ENCODE peak calls at places on chromosomes 7 and 10, in four cellular contexts. D, X, Z and G are unnamed samples.
A peak's percentile ranks its signal among the peaks of the same experiment; 100 is the strongest.

GRCh38 chr7:74197449-74198108 is 12.2 kb upstream of the LAT2 start:
- DNase-seq in Z (peak; percentile 25), X (no peak), D (no peak), G (no peak)

GRCh38 chr7:42492895-42493294 is 255.9 kb upstream of the GLI3 start:
- DNase-seq in X (no peak), Z (no peak), D (no peak), G (no peak)

GRCh38 chr7:157622408-157623221 is 285.8 kb downstream of the DNAJB6 start:
- DNase-seq in Z (no peak), D (no peak), X (no peak), G (no peak)

GRCh38 chr10:36489928-36490279 is 635.5 kb upstream of the ANKRD30A start:
- DNase-seq in Z (no peak), X (no peak), D (peak; percentile 44), G (no peak)

GRCh38 chr7:144606231-144606630 is 202.7 kb upstream of the NOBOX start:
- DNase-seq in Z (no peak), X (no peak), D (no peak), G (no peak)

GRCh38 chr10:12943425-12943824 is 58.1 kb downstream of the CCDC3 start:
- DNase-seq in Z (no peak), D (no peak), X (peak; percentile 43), G (no peak)

GRCh38 chr10:78925800-78926319 is 142.9 kb upstream of the ZMIZ1 start:
- DNase-seq in Z (no peak), D (peak; percentile 88), X (no peak), G (no peak)

GRCh38 chr10:97025613-97026242 is 160.0 kb downstream of the SLIT1 start:
- DNase-seq in Z (peak; percentile 35), X (peak; percentile 76), D (no peak), G (peak; percentile 51)

GRCh38 chr7:151250181-151251095 is 1.9 kb upstream of the SMARCD3 start:
- DNase-seq in X (no peak), D (no peak), Z (no peak), G (no peak)

GRCh38 chr7:49111706-49112105 is 187.4 kb downstream of the CDC14C start:
- DNase-seq in D (no peak), Z (no peak), X (no peak), G (no peak)

GRCh38 chr7:43954524-43955228 is 28.4 kb downstream of the UBE2D4 start:
- DNase-seq in D (peak; percentile 11), X (peak; percentile 50), Z (no peak), G (peak; percentile 10)

GRCh38 chr7:25926891-25927625 is 224.9 kb upstream of the NFE2L3 start:
- DNase-seq in D (no peak), Z (no peak), X (no peak), G (no peak)

GRCh38 chr10:108970016-108970415 is 953.3 kb downstream of the XPNPEP1 start:
- DNase-seq in Z (no peak), X (peak; percentile 46), D (no peak), G (peak; percentile 61)

GRCh38 chr7:22275574-22276150 is 81.3 kb downstream of the RAPGEF5 start:
- DNase-seq in X (no peak), D (no peak), Z (no peak), G (no peak)

GRCh38 chr7:107742678-107743566 is 1.0 kb upstream of the CBLL1 start:
- DNase-seq in D (no peak), X (no peak), Z (no peak), G (peak; percentile 59)

GRCh38 chr10:74870191-74870590 is 43.8 kb downstream of the KAT6B start:
- DNase-seq in D (no peak), X (no peak), Z (no peak), G (no peak)

GRCh38 chr10:62858364-62858763 is 42.2 kb upstream of the EGR2 start:
- DNase-seq in Z (no peak), D (no peak), X (no peak), G (no peak)

GRCh38 chr7:27201231-27202017 is 1.5 kb upstream of the HOXA13 start:
- DNase-seq in X (peak; percentile 42), Z (no peak), D (no peak), G (no peak)

GRCh38 chr10:27390681-27391080 is 113.4 kb upstream of the RAB18 start:
- DNase-seq in X (no peak), D (no peak), Z (no peak), G (no peak)

GRCh38 chr10:28774051-28774995 is 97.0 kb downstream of the BAMBI start:
- DNase-seq in D (no peak), Z (no peak), X (no peak), G (no peak)

GRCh38 chr7:8724080-8724718 is 290.8 kb downstream of the NXPH1 start:
- DNase-seq in Z (no peak), D (no peak), X (peak; percentile 72), G (peak; percentile 69)

GRCh38 chr7:29194206-29194593 is 375 bp upstream of the CHN2 start:
- DNase-seq in X (no peak), D (no peak), Z (peak; percentile 44), G (peak; percentile 58)

GRCh38 chr7:95485749-95486148 is at the start of gene ASB4:
- DNase-seq in X (no peak), Z (no peak), D (no peak), G (no peak)

GRCh38 chr10:132570771-132571564 is 33.4 kb downstream of the INPP5A start:
- DNase-seq in D (no peak), X (no peak), Z (no peak), G (no peak)

GRCh38 chr10:31708513-31708912 is 220.1 kb downstream of the ARHGAP12 start:
- DNase-seq in Z (no peak), D (no peak), X (no peak), G (no peak)

GRCh38 chr10:131070856-131071255 is 240.7 kb downstream of the TCERG1L start:
- DNase-seq in Z (no peak), D (no peak), X (no peak), G (no peak)

GRCh38 chr10:80473096-80473657 is 19.1 kb downstream of the TSPAN14 start:
- DNase-seq in X (no peak), D (no peak), Z (no peak), G (no peak)

GRCh38 chr10:126524526-126524925 is 136.2 kb upstream of the ADAM12 start:
- DNase-seq in D (no peak), X (no peak), Z (no peak), G (no peak)

GRCh38 chr10:126527645-126528319 is 139.5 kb upstream of the ADAM12 start:
- DNase-seq in Z (no peak), X (no peak), D (no peak), G (no peak)

GRCh38 chr10:126533644-126534043 is 136.8 kb downstream of the C10orf90 start:
- DNase-seq in Z (no peak), X (no peak), D (no peak), G (no peak)

GRCh38 chr10:126525326-126525725 is 137.0 kb upstream of the ADAM12 start:
- DNase-seq in D (no peak), X (no peak), Z (no peak), G (peak; percentile 30)

DNA sequence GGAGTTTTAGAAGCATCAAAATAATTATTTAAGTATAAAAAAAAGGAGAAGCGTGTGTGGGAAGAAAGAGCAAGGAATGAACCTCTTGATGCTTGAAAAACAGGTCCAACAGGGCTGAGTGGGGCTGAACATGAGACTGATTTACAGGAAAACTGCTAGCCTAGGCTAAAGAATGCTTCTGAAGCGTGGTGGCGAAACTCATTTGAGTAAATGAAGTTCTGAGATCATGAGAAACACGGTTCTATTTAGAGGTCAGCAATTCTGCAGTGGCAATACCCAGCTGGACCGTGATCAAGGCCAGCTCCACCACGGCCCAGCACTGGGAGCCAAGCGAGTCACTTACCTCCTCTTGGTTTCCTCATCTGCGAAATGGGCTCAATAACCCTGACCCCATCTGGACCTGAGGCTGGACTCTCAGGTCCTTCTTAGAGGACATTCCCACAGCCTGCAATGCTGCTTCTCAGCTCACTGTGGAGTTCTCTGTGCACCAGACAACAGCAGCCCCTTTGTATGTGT is 140.1 kb upstream of the ADAM12 start:
- DNase-seq in X (no peak), D (no peak), Z (no peak), G (no peak)
- TF ChIP-seq CTCF in X (no peak), D (no peak), Z (no peak), G (no peak)

DNA sequence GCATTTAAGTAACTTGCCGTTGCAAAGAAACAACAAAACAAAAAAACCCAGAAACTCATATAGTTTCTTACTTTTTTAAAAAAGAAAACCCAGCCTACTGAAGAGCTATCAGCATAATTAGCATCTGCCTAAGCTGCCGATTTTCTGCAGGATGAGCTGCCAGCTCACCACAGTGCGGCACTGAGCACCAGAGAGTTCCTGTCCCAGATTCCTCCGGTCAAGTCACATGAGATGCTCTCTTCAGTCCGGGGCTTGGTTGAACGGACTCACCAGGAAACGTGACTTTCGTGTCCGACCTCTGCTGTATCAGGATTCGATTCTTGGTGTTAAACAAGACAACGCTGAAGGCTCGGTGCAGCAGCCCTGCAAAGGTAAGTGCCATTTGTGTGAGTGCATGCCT is 3.2 kb downstream of the IDI2 start:
- DNase-seq in X (no peak), D (no peak), Z (no peak), G (no peak)
- TF ChIP-seq CTCF in X (no peak), D (no peak), Z (no peak), G (no peak)

DNA sequence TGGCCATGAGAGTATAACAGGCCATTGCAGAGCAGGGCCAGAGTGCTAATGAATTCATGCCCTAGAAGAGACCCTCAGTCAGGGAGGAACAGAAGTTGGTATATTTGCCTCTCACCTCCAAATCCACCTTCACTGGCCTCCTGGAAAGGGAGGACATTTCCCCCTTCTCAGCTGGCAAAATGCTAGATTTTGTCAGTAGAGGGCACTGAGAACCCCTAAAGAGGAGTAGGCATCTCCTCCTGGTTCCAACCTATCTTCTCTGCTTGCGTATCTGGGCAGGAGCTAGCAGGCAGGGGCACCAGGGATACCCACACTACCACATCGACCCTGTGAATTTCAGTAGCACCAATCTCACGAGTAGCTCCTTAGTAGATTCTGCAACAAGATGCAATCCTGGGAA is 79.8 kb upstream of the GHITM start:
- DNase-seq in X (no peak), Z (no peak), D (no peak), G (no peak)
- TF ChIP-seq CTCF in X (peak; percentile 45), Z (no peak), D (peak; percentile 12), G (no peak)

GRCh38 chr7:47852330-47853245 is 95.7 kb downstream of the PKD1L1 start:
- DNase-seq in D (no peak), X (peak; percentile 52), Z (no peak), G (peak; percentile 13)
- TF ChIP-seq CTCF in D (peak; percentile 8), X (peak; percentile 65), Z (no peak), G (no peak)

DNA sequence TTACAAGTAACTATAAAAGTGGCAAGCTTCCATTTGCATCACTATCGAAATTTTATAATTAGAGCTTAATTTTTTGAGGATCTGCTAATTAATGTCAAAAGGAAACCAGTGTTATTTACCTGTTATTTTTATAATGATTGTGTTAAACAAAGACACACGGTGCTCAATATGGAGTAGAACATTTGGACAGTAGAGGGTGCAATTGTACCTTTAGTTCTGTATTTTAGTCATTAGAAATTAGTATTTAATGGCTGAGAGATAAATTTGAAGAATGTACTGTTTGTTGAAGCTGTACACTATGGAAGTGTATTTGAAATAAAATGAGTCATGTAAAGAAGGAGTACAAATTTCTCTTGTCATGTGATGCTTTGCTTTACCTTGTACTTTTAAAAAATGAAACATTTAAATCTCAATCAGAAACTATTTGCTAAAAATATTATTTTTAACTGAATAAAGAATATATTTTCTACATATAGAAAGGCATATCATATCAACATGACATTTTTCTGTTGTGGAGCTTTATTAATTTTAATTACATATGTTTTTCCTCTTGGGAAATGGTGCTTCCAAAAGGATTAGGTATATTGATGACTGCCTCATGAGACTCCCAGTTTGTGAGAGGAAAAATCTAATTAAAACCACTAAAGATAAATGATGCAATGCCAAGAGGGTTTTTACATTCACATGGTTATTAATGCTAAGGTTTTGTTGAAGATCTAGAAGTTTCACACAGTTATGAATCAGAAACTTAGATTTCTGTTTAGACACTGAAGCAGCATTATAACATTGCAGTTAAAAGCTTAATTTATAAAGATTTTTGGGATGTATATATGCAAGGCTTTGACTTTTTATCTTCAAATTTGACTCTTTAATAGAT is 10.4 kb upstream of the PRKG1 start:
- DNase-seq in D (peak; percentile 26), X (no peak), Z (no peak), G (no peak)
- TF ChIP-seq CTCF in D (peak; percentile 65), X (peak; percentile 23), Z (no peak), G (peak; percentile 64)

GRCh38 chr10:84783386-84783785 is 455.0 kb downstream of the CCSER2 start:
- DNase-seq in Z (no peak), X (no peak), D (no peak), G (peak; percentile 44)
- TF ChIP-seq CTCF in Z (no peak), X (peak; percentile 79), D (peak; percentile 19), G (peak; percentile 75)